ENCODE peak calls at places on chromosomes 12 and 14, in eight cellular contexts. T, K, A, O, J, B, P and H are unnamed samples. For H3K4me1, the result is how much of the 10 kb centered on the place peaks cover.

GRCh38 chr12:51441583-51441982 is 17.0 kb downstream of the SLC4A8 start:
- DNase-seq in O (no peak), J (no peak), A (no peak), K (no peak), P (no peak), B (no peak), T (no peak), H (no peak)

GRCh38 chr12:46526231-46526630 is 153.7 kb upstream of the SLC38A2 start:
- DNase-seq in J (no peak), T (no peak), O (no peak), K (no peak), A (no peak), P (no peak), B (no peak), H (no peak)

GRCh38 chr14:33376510-33376909 is 437.8 kb downstream of the NPAS3 start:
- DNase-seq in A (peak), O (no peak), B (no peak), P (no peak), J (no peak), K (no peak), T (no peak), H (no peak)

GRCh38 chr12:2934371-2934770 is 24.8 kb upstream of the TEAD4 start:
- DNase-seq in B (no peak), A (no peak), K (no peak), P (no peak), O (no peak), J (no peak), T (peak), H (no peak)

GRCh38 chr12:51013441-51013840 is 12.7 kb downstream of the SLC11A2 start:
- DNase-seq in J (no peak), K (no peak), T (no peak), P (no peak), O (no peak), B (no peak), A (no peak), H (no peak)

GRCh38 chr14:83147006-83147405 is 1613.4 kb upstream of the SEL1L start:
- DNase-seq in P (no peak), T (no peak), O (no peak), J (no peak), B (no peak), K (no peak), A (no peak), H (no peak)

GRCh38 chr14:61761959-61762786 is at the start of gene SNAPC1:
- DNase-seq in B (peak), P (peak), T (peak), O (peak), K (peak), J (peak), A (peak), H (peak)

GRCh38 chr12:93668919-93669418 is 8.2 kb upstream of the CRADD start:
- DNase-seq in A (no peak), J (no peak), B (no peak), O (no peak), K (no peak), P (no peak), T (no peak), H (no peak)

GRCh38 chr12:121872546-121873223 is 14.0 kb upstream of the HPD start:
- DNase-seq in B (no peak), T (no peak), O (no peak), P (no peak), K (no peak), J (no peak), A (peak), H (peak)

GRCh38 chr14:88750945-88751344 is 41.8 kb downstream of the EML5 start:
- DNase-seq in O (no peak), J (no peak), B (no peak), K (no peak), A (no peak), T (no peak), P (no peak), H (no peak)

GRCh38 chr12:132315951-132316350 is 13.4 kb downstream of the GALNT9 start:
- DNase-seq in K (no peak), T (no peak), B (no peak), P (no peak), J (no peak), A (no peak), O (no peak), H (no peak)

GRCh38 chr12:65695077-65695865 is 129.0 kb upstream of the HMGA2 start:
- DNase-seq in B (no peak), P (no peak), T (no peak), A (peak), O (no peak), J (peak), K (peak), H (peak)

GRCh38 chr12:57632898-57633825 is at the start of gene B4GALNT1:
- DNase-seq in J (peak), T (peak), B (peak), A (peak), O (peak), P (peak), K (no peak), H (peak)

GRCh38 chr12:110846615-110847566 is at the start of gene CCDC63:
- DNase-seq in A (peak), K (peak), P (peak), O (peak), J (peak), T (peak), B (peak), H (peak)

GRCh38 chr12:93773122-93773871 is 96.1 kb downstream of the CRADD start:
- DNase-seq in O (no peak), K (no peak), J (no peak), A (no peak), T (no peak), B (no peak), P (peak), H (no peak)

GRCh38 chr14:70188292-70188607 is 501 bp downstream of the SLC8A3 start:
- DNase-seq in O (no peak), K (no peak), B (no peak), J (no peak), T (no peak), A (no peak), P (no peak), H (peak)

GRCh38 chr12:40692617-40693502 is 621 bp downstream of the CNTN1 start:
- DNase-seq in J (no peak), A (no peak), K (no peak), O (peak), T (peak), B (no peak), P (no peak), H (peak)

GRCh38 chr12:77049767-77050353 is 15.5 kb downstream of the E2F7 start:
- DNase-seq in B (no peak), J (peak), T (no peak), K (no peak), A (no peak), P (peak), O (peak), H (no peak)

GRCh38 chr14:64549016-64549415 is 745 bp upstream of the PPP1R36 start:
- DNase-seq in T (no peak), K (no peak), A (no peak), J (no peak), B (no peak), P (no peak), O (no peak), H (no peak)

GRCh38 chr12:102562836-102563425 is 82.6 kb upstream of the IGF1 start:
- DNase-seq in O (no peak), P (no peak), A (no peak), B (no peak), J (no peak), T (no peak), K (no peak), H (peak)

GRCh38 chr12:63826002-63826585 is 18.4 kb upstream of the SRGAP1 start:
- DNase-seq in K (no peak), O (peak), T (no peak), P (peak), A (no peak), B (no peak), J (peak), H (peak)

GRCh38 chr12:26124491-26125450 is at the start of gene BHLHE41:
- DNase-seq in P (peak), B (peak), J (no peak), O (peak), A (peak), K (peak), T (peak), H (peak)

GRCh38 chr14:99664636-99665273 is 19.3 kb upstream of the CYP46A1 start:
- DNase-seq in O (no peak), T (no peak), P (no peak), A (no peak), B (no peak), J (no peak), K (no peak), H (no peak)

GRCh38 chr12:115249878-115250277 is 565.9 kb upstream of the TBX3 start:
- DNase-seq in O (no peak), J (no peak), T (no peak), B (no peak), P (no peak), A (no peak), K (no peak), H (no peak)

GRCh38 chr12:32031109-32031508 is 71.9 kb downstream of the RESF1 start:
- DNase-seq in P (no peak), J (no peak), K (no peak), A (no peak), O (no peak), T (no peak), B (no peak), H (no peak)

GRCh38 chr12:57461326-57461903 is 1.8 kb downstream of the GLI1 start:
- DNase-seq in B (peak), P (no peak), J (no peak), A (peak), K (peak), T (peak), O (peak), H (no peak)

GRCh38 chr12:117365072-117365616 is 3.7 kb upstream of the NOS1 start:
- DNase-seq in T (no peak), J (no peak), A (no peak), B (no peak), O (no peak), K (no peak), P (no peak), H (no peak)

GRCh38 chr14:55438066-55438683 is 2.2 kb downstream of the TBPL2 start:
- DNase-seq in P (no peak), J (peak), A (no peak), T (no peak), K (no peak), O (peak), B (no peak), H (peak)

GRCh38 chr12:131135311-131135785 is 181.6 kb downstream of the ADGRD1 start:
- DNase-seq in J (no peak), O (no peak), A (no peak), T (peak), B (no peak), K (no peak), P (no peak), H (peak)

GRCh38 chr14:90757452-90757851 is 58.8 kb downstream of the TTC7B start:
- DNase-seq in P (no peak), K (no peak), A (no peak), O (no peak), J (no peak), B (no peak), T (no peak), H (no peak)

GRCh38 chr12:103855036-103855712 is 14.1 kb upstream of the NT5DC3 start:
- DNase-seq in K (no peak), P (no peak), B (no peak), A (no peak), T (no peak), J (no peak), O (no peak), H (no peak)

GRCh38 chr12:113727651-113728061 is 238.5 kb downstream of the RBM19 start:
- DNase-seq in A (no peak), K (no peak), P (no peak), J (peak), B (no peak), T (no peak), O (no peak), H (peak)

GRCh38 chr12:113142173-113142885 is 6.8 kb upstream of the RASAL1 start:
- DNase-seq in A (peak), K (peak), O (no peak), B (no peak), J (no peak), T (peak), P (no peak), H (no peak)

GRCh38 chr12:47785036-47785886 is 12.2 kb downstream of the SLC48A1 start:
- DNase-seq in J (no peak), A (no peak), B (no peak), T (no peak), O (no peak), P (no peak), K (no peak), H (no peak)

GRCh38 chr12:12776261-12776660 is 9.2 kb upstream of the APOLD1 start:
- DNase-seq in J (no peak), P (no peak), T (no peak), A (peak), O (no peak), B (no peak), K (no peak), H (no peak)

GRCh38 chr14:59918824-59919581 is 941 bp upstream of the LRRC9 start:
- DNase-seq in P (peak), O (peak), J (peak), A (peak), K (no peak), T (no peak), B (no peak), H (peak)

GRCh38 chr12:80632835-80633234 is 74.6 kb upstream of the MYF6 start:
- DNase-seq in A (no peak), T (no peak), P (no peak), K (no peak), O (peak), J (no peak), B (no peak), H (peak)

GRCh38 chr12:115464008-115464672 is 780.2 kb upstream of the TBX3 start:
- DNase-seq in K (no peak), B (no peak), A (no peak), P (no peak), O (no peak), T (no peak), J (no peak), H (no peak)

GRCh38 chr12:38144049-38144448 is 172.5 kb upstream of the ALG10B start:
- DNase-seq in A (no peak), P (no peak), T (no peak), J (no peak), K (no peak), B (no peak), O (no peak), H (no peak)
- H3K27ac ChIP-seq in A (no peak), P (no peak), T (no peak), J (no peak), K (no peak), B (no peak), O (no peak), H (no peak)

GRCh38 chr14:76153919-76154318 is 2.2 kb downstream of the GPATCH2L start:
- DNase-seq in J (no peak), A (no peak), P (no peak), O (no peak), T (no peak), K (no peak), B (no peak), H (no peak)
- H3K4me1 ChIP-seq in J (under half), A (under half), P (half or more), O (under half), T (under half), K (under half), B (under half), H (under half)

DNA sequence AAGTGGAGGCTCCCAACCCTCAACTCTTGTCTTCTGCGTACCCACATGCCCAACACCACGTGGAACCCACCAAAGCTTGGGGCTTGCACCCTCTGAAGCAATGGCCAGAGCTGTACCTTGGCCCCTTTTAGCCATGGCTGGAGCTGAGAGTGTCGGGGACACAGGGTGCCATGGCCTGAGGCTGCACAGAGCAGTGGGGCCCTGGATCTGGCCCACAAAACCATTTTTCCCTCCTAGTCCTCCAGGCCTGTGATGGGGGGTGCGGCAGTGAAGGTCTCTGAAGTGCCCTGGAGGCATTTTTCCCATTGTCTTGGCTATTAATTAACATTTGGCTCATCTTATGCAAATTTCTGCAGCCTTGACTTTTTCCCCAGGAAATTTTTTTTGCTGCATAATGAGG is 18.8 kb upstream of the ASPG start:
- DNase-seq in T (no peak), J (no peak), K (no peak), A (no peak), B (no peak), O (no peak), P (no peak), H (no peak)
- H3K4me3 ChIP-seq in T (no peak), J (no peak), K (no peak), A (no peak), B (no peak), O (no peak), P (no peak), H (no peak)

DNA sequence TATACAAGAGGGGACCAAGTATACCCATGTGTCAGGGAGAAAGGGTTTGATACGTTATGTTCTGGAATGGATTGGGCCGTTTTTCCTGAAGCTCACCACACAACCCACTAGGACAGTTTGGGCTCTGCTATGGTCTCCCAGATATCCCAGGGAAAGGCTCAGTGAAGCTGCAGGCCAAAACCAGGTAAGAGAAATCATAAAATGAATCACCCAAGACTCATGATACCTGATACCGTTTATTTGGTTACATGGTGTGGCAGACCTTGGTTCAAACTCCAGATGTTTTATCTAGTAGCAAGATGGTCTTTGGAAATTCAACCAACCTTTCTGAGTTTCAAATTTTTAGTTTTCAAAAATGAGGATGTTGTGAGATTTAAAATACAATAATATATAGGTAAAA is 177.6 kb downstream of the C12orf75 start:
- DNase-seq in A (no peak), K (no peak), O (no peak), T (no peak), P (no peak), B (no peak), J (no peak), H (no peak)
- H3K27ac ChIP-seq in A (no peak), K (no peak), O (no peak), T (no peak), P (no peak), B (no peak), J (no peak), H (no peak)

GRCh38 chr12:6957741-6958608 is 6.8 kb downstream of the PTPN6 start:
- DNase-seq in P (no peak), B (no peak), T (no peak), K (no peak), O (no peak), J (no peak), A (no peak), H (no peak)
- H3K4me1 ChIP-seq in P (half or more), B (half or more), T (under half), K (under half), O (under half), J (under half), A (under half), H (under half)

DNA sequence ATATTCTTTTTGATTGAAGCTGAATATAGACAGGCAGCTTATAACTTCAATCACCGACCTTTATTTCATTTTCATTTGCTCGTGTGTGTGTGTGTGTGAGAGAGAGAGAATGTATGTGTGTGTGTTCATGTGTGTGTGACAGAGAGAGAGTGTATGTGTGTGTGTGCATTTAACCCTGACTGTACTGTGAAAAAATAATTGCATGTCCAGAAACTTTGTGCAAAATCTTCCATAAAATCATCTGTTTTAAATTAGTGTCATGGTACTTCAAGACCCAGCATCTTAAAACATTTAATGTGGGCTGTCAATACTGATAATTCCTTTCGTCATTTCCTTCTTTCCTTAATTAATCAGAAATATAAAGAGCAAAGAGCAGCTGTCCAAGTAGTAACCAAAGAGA is 1.6 kb downstream of the DCN start:
- DNase-seq in K (no peak), P (no peak), J (no peak), O (no peak), T (no peak), B (no peak), A (no peak), H (no peak)
- H3K4me3 ChIP-seq in K (peak), P (no peak), J (no peak), O (no peak), T (no peak), B (peak), A (peak), H (peak)

GRCh38 chr12:96501908-96502307 is 12.5 kb downstream of the CFAP54 start:
- DNase-seq in T (no peak), O (no peak), K (no peak), P (no peak), J (no peak), B (no peak), A (no peak), H (no peak)

GRCh38 chr12:96500686-96501085 is 11.3 kb downstream of the CFAP54 start:
- DNase-seq in A (no peak), P (no peak), O (no peak), J (no peak), T (no peak), B (no peak), K (no peak), H (no peak)

GRCh38 chr12:96502477-96502876 is 13.1 kb downstream of the CFAP54 start:
- DNase-seq in P (no peak), B (no peak), J (no peak), T (no peak), K (no peak), O (no peak), A (peak), H (no peak)

GRCh38 chr12:96502949-96503532 is 13.7 kb downstream of the CFAP54 start:
- DNase-seq in K (no peak), B (no peak), T (no peak), O (no peak), P (no peak), J (no peak), A (no peak), H (no peak)

DNA sequence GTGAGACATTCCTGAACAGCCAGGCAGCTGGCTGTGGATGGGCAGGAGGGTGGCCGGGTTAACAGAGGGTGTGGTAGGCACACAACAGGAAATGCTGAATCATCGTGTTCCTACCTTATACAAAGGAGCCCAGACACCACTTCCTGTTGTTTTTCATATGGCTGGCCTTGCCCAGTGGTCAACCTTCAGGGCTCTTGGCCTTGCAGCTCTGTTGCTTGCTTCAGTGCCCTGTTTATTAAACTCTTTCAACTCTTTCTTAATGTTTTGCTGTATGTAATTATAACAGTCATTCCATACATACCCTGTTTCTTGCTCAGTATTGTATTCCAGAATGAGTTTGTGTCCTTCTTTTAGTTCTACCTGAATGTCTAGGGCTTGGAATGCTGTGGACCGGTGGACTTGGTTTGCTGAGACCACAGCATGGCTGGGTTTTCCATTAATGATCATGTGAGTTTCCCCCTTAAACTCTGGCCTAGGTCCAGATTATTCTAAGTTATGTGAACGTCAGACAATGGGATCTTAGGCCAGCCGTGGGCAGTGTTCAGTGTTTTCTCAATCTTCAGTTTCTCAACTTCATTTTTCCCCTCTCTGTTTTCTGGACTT is 11.9 kb downstream of the CFAP54 start:
- DNase-seq in B (no peak), T (no peak), J (peak), O (no peak), P (peak), A (peak), K (peak), H (peak)
- H3K27ac ChIP-seq in B (peak), T (peak), J (peak), O (no peak), P (peak), A (peak), K (peak), H (peak)